ENCODE peak calls at places on chromosomes 6 and 20, in eight cellular contexts. W, M, D, E, B, F, L and A are unnamed samples. For H3K4me1, the result is how much of the 10 kb centered on the place peaks cover.

GRCh38 chr6:73017473-73017872 is 207.8 kb downstream of the KHDC1L start:
- DNase-seq in W (no peak), D (no peak), E (no peak), F (no peak), L (no peak), M (no peak), B (no peak), A (no peak)

GRCh38 chr20:57702091-57702490 is 7.7 kb downstream of the PMEPA1 start:
- DNase-seq in B (no peak), E (no peak), D (no peak), L (no peak), M (no peak), F (no peak), W (no peak), A (no peak)

GRCh38 chr6:127586372-127586771 is 9.4 kb downstream of the C6orf58 start:
- DNase-seq in B (peak), E (no peak), F (no peak), M (no peak), D (no peak), W (no peak), L (no peak), A (no peak)

GRCh38 chr20:47970282-47970903 is 185.1 kb upstream of the SULF2 start:
- DNase-seq in D (no peak), B (no peak), E (no peak), F (no peak), L (no peak), M (no peak), W (no peak), A (no peak)

GRCh38 chr6:3348821-3349220 is 90.1 kb downstream of the PSMG4 start:
- DNase-seq in M (no peak), F (no peak), B (no peak), W (no peak), E (no peak), L (no peak), D (no peak), A (no peak)

GRCh38 chr6:2770171-2770570 is 5.0 kb downstream of the WRNIP1 start:
- DNase-seq in W (peak), B (no peak), D (no peak), E (no peak), L (no peak), F (no peak), M (peak), A (peak)

GRCh38 chr6:150006961-150007464 is 18.3 kb downstream of the RAET1L start:
- DNase-seq in D (peak), F (no peak), B (no peak), M (no peak), W (no peak), E (no peak), L (no peak), A (no peak)

GRCh38 chr20:50191065-50191565 is 485 bp downstream of the CEBPB start:
- DNase-seq in L (no peak), E (peak), B (no peak), W (peak), D (no peak), M (peak), F (peak), A (peak)

GRCh38 chr20:22757424-22758189 is 173.2 kb upstream of the FOXA2 start:
- DNase-seq in M (no peak), E (no peak), D (no peak), B (no peak), W (no peak), F (no peak), L (no peak), A (no peak)

GRCh38 chr20:57618091-57618765 is 2.0 kb downstream of the ZBP1 start:
- DNase-seq in E (no peak), L (no peak), M (no peak), F (peak), W (no peak), D (peak), B (no peak), A (no peak)

GRCh38 chr6:168164462-168165061 is 85.5 kb upstream of the FRMD1 start:
- DNase-seq in B (no peak), E (no peak), L (no peak), W (no peak), F (no peak), M (no peak), D (no peak), A (no peak)

GRCh38 chr20:58018590-58018989 is 209.9 kb downstream of the ANKRD60 start:
- DNase-seq in F (no peak), M (no peak), D (no peak), B (peak), L (no peak), W (no peak), E (no peak), A (no peak)

GRCh38 chr6:111734068-111734825 is 128.6 kb upstream of the TRAF3IP2 start:
- DNase-seq in B (no peak), W (no peak), D (no peak), E (no peak), L (no peak), F (no peak), M (no peak), A (no peak)

GRCh38 chr20:51487076-51487475 is 55.4 kb downstream of the NFATC2 start:
- DNase-seq in L (no peak), D (no peak), E (no peak), M (no peak), F (no peak), B (no peak), W (peak), A (no peak)

GRCh38 chr6:25324076-25324762 is 45.0 kb downstream of the CARMIL1 start:
- DNase-seq in W (no peak), F (no peak), D (no peak), M (no peak), B (no peak), L (no peak), E (no peak), A (no peak)

GRCh38 chr6:6058054-6058444 is 51.3 kb upstream of the NRN1 start:
- DNase-seq in M (no peak), L (no peak), F (no peak), D (no peak), E (no peak), W (no peak), B (no peak), A (no peak)

GRCh38 chr6:138647006-138647405 is 126.6 kb upstream of the CCDC28A start:
- DNase-seq in M (no peak), E (no peak), B (no peak), L (peak), W (no peak), D (no peak), F (no peak), A (no peak)

GRCh38 chr6:99334526-99335127 is 14.8 kb downstream of the FAXC start:
- DNase-seq in E (no peak), W (no peak), F (no peak), L (peak), D (peak), M (no peak), B (peak), A (peak)

GRCh38 chr6:37481793-37482192 is 17.9 kb downstream of the CCDC167 start:
- DNase-seq in B (no peak), L (no peak), F (no peak), D (no peak), M (no peak), E (no peak), W (no peak), A (no peak)

GRCh38 chr6:83511901-83512681 is at the start of gene PRSS35:
- DNase-seq in W (peak), F (peak), L (peak), B (peak), D (peak), E (peak), M (no peak), A (peak)

GRCh38 chr6:16766043-16766521 is 4.8 kb upstream of the ATXN1 start:
- DNase-seq in M (no peak), D (peak), E (no peak), W (no peak), B (no peak), L (peak), F (no peak), A (no peak)

GRCh38 chr20:8043687-8044278 is 24.2 kb upstream of the TMX4 start:
- DNase-seq in D (peak), F (no peak), L (peak), B (no peak), W (no peak), E (no peak), M (no peak), A (peak)

GRCh38 chr6:24524801-24525200 is 30.0 kb downstream of the ALDH5A1 start:
- DNase-seq in D (peak), L (peak), B (peak), M (no peak), W (no peak), E (no peak), F (no peak), A (peak)

GRCh38 chr6:30722280-30723112 is 2.3 kb downstream of the TUBB start:
- DNase-seq in B (peak), D (peak), W (peak), L (no peak), M (peak), F (peak), E (peak), A (peak)

GRCh38 chr6:137233561-137234504 is 14.6 kb upstream of the IFNGR1 start:
- DNase-seq in B (no peak), F (no peak), W (peak), D (peak), E (peak), M (peak), L (peak), A (no peak)

GRCh38 chr6:111591370-111591900 is 14.2 kb downstream of the TRAF3IP2 start:
- DNase-seq in B (no peak), D (peak), E (peak), F (peak), M (peak), W (peak), L (peak), A (peak)

GRCh38 chr6:164331026-164331425 is 916.5 kb downstream of the QKI start:
- DNase-seq in W (no peak), M (no peak), F (no peak), D (no peak), B (no peak), L (no peak), E (no peak), A (no peak)

GRCh38 chr6:92715991-92716390 is 703.4 kb downstream of the EPHA7 start:
- DNase-seq in E (no peak), L (peak), F (no peak), D (no peak), M (no peak), W (no peak), B (no peak), A (no peak)

GRCh38 chr20:48599106-48599747 is 228.6 kb downstream of the PREX1 start:
- DNase-seq in M (no peak), W (no peak), B (no peak), D (no peak), E (no peak), L (no peak), F (no peak), A (peak)

GRCh38 chr6:121603486-121603885 is 168.0 kb downstream of the GJA1 start:
- DNase-seq in D (peak), W (no peak), B (no peak), F (no peak), L (no peak), E (no peak), M (no peak), A (no peak)

GRCh38 chr6:52495859-52496396 is 75.8 kb downstream of the EFHC1 start:
- DNase-seq in D (no peak), E (no peak), M (no peak), L (no peak), B (no peak), F (no peak), W (no peak), A (no peak)
- TF ChIP-seq CTCF in D (no peak), E (no peak), M (no peak), L (no peak), B (no peak), F (no peak), W (no peak), A (no peak)

GRCh38 chr6:7138921-7139358 is 31.2 kb downstream of the RREB1 start:
- DNase-seq in B (peak), M (no peak), W (peak), F (no peak), E (no peak), D (peak), L (no peak), A (no peak)
- H3K4me1 ChIP-seq in B (under half), M (half or more), W (half or more), F (half or more), E (under half), D (half or more), L (under half), A (under half)

GRCh38 chr6:113908801-113909200 is 51.7 kb downstream of the MARCKS start:
- DNase-seq in M (no peak), F (no peak), W (no peak), B (no peak), L (peak), D (no peak), E (no peak), A (no peak)

GRCh38 chr6:113907107-113907506 is 50.0 kb downstream of the MARCKS start:
- DNase-seq in B (no peak), D (no peak), M (no peak), L (no peak), F (no peak), E (no peak), W (no peak), A (no peak)

GRCh38 chr6:113909224-113909856 is 52.2 kb downstream of the MARCKS start:
- DNase-seq in M (no peak), E (no peak), W (no peak), F (no peak), L (peak), B (no peak), D (peak), A (peak)

GRCh38 chr6:113901482-113901881 is 44.3 kb downstream of the MARCKS start:
- DNase-seq in W (no peak), D (no peak), F (no peak), B (no peak), E (no peak), L (peak), M (no peak), A (no peak)

GRCh38 chr6:113903666-113904330 is 46.7 kb downstream of the MARCKS start:
- DNase-seq in L (peak), D (no peak), M (no peak), W (peak), B (no peak), E (peak), F (peak), A (no peak)
- TF ChIP-seq CTCF in L (no peak), D (no peak), M (no peak), W (no peak), B (no peak), E (no peak), F (no peak), A (no peak)

GRCh38 chr6:100740439-100740838 is 140.7 kb downstream of the ASCC3 start:
- DNase-seq in L (no peak), D (no peak), B (no peak), E (no peak), M (no peak), F (no peak), W (no peak), A (no peak)

GRCh38 chr6:100745419-100746041 is 135.6 kb downstream of the ASCC3 start:
- DNase-seq in M (no peak), L (no peak), D (no peak), W (no peak), F (no peak), B (no peak), E (no peak), A (no peak)
- H3K4me1 ChIP-seq in M (under half), L (under half), D (under half), W (under half), F (under half), B (under half), E (under half), A (under half)

GRCh38 chr6:33856655-33857054 is 52.9 kb upstream of the MLN start:
- DNase-seq in F (no peak), M (no peak), L (no peak), E (no peak), D (no peak), W (no peak), B (no peak), A (no peak)
- TF ChIP-seq CTCF in F (no peak), M (no peak), L (no peak), E (no peak), D (no peak), W (no peak), B (no peak), A (no peak)